ENCODE peak calls at places on chromosomes 16 and 17, in nine cellular contexts. Y is activated naive CD4-positive, alpha-beta T cell; V is psoas muscle; N is lung; Z is anterior cingulate cortex; L is COR-L47; E is H7; M is breast epithelium; I is NCI-H2081 treated with DMSO at 0.1 percent for 48 hours. W is an unnamed sample.

GRCh38 chr16:29834079-29834478 is 13.8 kb downstream of the MVP start:
- DNase-seq in E (no peak), Y (no peak), M (no peak), I (no peak), N (no peak), Z (no peak), V (no peak), L (no peak), W (no peak)

GRCh38 chr17:41869426-41869825 is 4.2 kb upstream of the KLHL11 start:
- DNase-seq in Z (no peak), L (no peak), I (no peak), E (no peak), V (no peak), Y (no peak), M (no peak), N (peak; percentile 40), W (no peak)

GRCh38 chr17:21278304-21279197 is 6.0 kb upstream of the MAP2K3 start:
- DNase-seq in Y (no peak), E (no peak), N (peak; percentile 77), M (no peak), L (no peak), V (peak; percentile 81), Z (no peak), I (no peak), W (no peak)

GRCh38 chr16:46793841-46794240 is 37.1 kb downstream of the C16orf87 start:
- DNase-seq in M (no peak), I (no peak), E (no peak), N (no peak), V (no peak), Z (no peak), Y (no peak), L (no peak), W (no peak)

GRCh38 chr16:80739523-80739922 is 64.9 kb downstream of the CDYL2 start:
- DNase-seq in I (no peak), V (no peak), Z (no peak), N (no peak), Y (no peak), L (no peak), M (no peak), E (no peak), W (no peak)

GRCh38 chr17:59513934-59514841 is 51.2 kb upstream of the DHX40 start:
- DNase-seq in M (peak; percentile 55), N (peak; percentile 93), E (no peak), L (peak; percentile 100), V (peak; percentile 76), Z (peak; percentile 18), Y (no peak), I (peak; percentile 86), W (peak; percentile 97)

GRCh38 chr17:65455972-65456343 is 105.5 kb downstream of the AXIN2 start:
- DNase-seq in E (peak; percentile 67), I (no peak), Y (no peak), Z (peak; percentile 15), M (no peak), N (peak; percentile 49), V (peak; percentile 64), L (no peak), W (no peak)

GRCh38 chr17:42563543-42563942 is 1.6 kb downstream of the COASY start:
- DNase-seq in I (no peak), Y (no peak), M (peak; percentile 91), N (no peak), E (peak; percentile 15), L (no peak), Z (no peak), V (no peak), W (no peak)

GRCh38 chr16:87645802-87646201 is 43.5 kb downstream of the JPH3 start:
- DNase-seq in N (no peak), Z (no peak), L (no peak), I (no peak), E (no peak), M (no peak), Y (no peak), V (no peak), W (no peak)

GRCh38 chr16:76386784-76387183 is 109.6 kb downstream of the CNTNAP4 start:
- DNase-seq in E (no peak), I (no peak), Z (no peak), L (no peak), N (no peak), Y (no peak), M (no peak), V (no peak), W (no peak)

GRCh38 chr16:84144301-84144858 is 597 bp downstream of the HSDL1 start:
- DNase-seq in V (no peak), Y (no peak), I (no peak), L (peak; percentile 22), E (peak; percentile 62), M (no peak), N (peak; percentile 35), Z (peak; percentile 8), W (no peak)

GRCh38 chr17:60823520-60823919 is 145.9 kb downstream of the BCAS3 start:
- DNase-seq in V (no peak), Z (no peak), Y (no peak), M (no peak), L (no peak), E (no peak), N (no peak), I (no peak), W (no peak)

GRCh38 chr17:33954597-33954996 is 300.5 kb upstream of the CCL2 start:
- DNase-seq in N (no peak), L (no peak), E (no peak), V (no peak), Z (no peak), M (no peak), Y (no peak), I (no peak), W (no peak)

GRCh38 chr17:45904886-45905285 is 10.5 kb downstream of the MAPT start:
- DNase-seq in Y (no peak), E (no peak), V (no peak), L (no peak), I (no peak), Z (no peak), M (no peak), N (no peak), W (no peak)

GRCh38 chr17:67566656-67567055 is 151.1 kb upstream of the NOL11 start:
- DNase-seq in Y (no peak), V (no peak), I (no peak), E (no peak), N (no peak), L (no peak), M (no peak), Z (no peak), W (no peak)

GRCh38 chr16:56669840-56670639 is 426 bp downstream of the MT1H start:
- DNase-seq in E (no peak), I (no peak), V (no peak), L (no peak), M (no peak), N (no peak), Y (no peak), Z (no peak), W (no peak)

GRCh38 chr17:28777178-28777577 is 33.4 kb downstream of the TRAF4 start:
- DNase-seq in Z (no peak), N (no peak), E (no peak), M (no peak), L (no peak), I (no peak), V (no peak), Y (no peak), W (no peak)

GRCh38 chr17:74935048-74935447 is 650 bp upstream of the OTOP3 start:
- DNase-seq in M (no peak), I (no peak), E (peak; percentile 60), Y (no peak), L (no peak), N (no peak), Z (no peak), V (no peak), W (no peak)

GRCh38 chr16:85119333-85120005 is 7.2 kb upstream of the CIBAR2 start:
- DNase-seq in I (no peak), V (no peak), N (no peak), L (no peak), M (no peak), E (no peak), Z (no peak), Y (no peak), W (no peak)

GRCh38 chr16:3949946-3950342 is 69.4 kb upstream of the CREBBP start:
- DNase-seq in I (no peak), N (no peak), M (no peak), Z (no peak), E (peak; percentile 9), L (no peak), V (no peak), Y (no peak), W (no peak)

GRCh38 chr16:1492923-1493745 is at the start of gene TELO2:
- DNase-seq in N (peak; percentile 80), L (peak; percentile 73), Y (peak; percentile 77), E (peak; percentile 100), I (no peak), Z (peak; percentile 79), M (peak; percentile 77), V (peak; percentile 91), W (peak; percentile 21)

GRCh38 chr16:80006175-80006895 is 405.8 kb upstream of the MAF start:
- DNase-seq in Z (no peak), I (no peak), V (peak; percentile 62), E (no peak), L (no peak), M (no peak), Y (no peak), N (no peak), W (no peak)

GRCh38 chr17:42275527-42276358 is 448 bp downstream of the STAT5B start:
- DNase-seq in V (no peak), I (no peak), M (no peak), E (peak; percentile 79), Y (no peak), Z (peak; percentile 57), N (no peak), L (no peak), W (no peak)

GRCh38 chr16:64469906-64470702 is 651.8 kb downstream of the CDH11 start:
- DNase-seq in E (no peak), V (peak; percentile 59), N (no peak), M (no peak), Y (no peak), I (no peak), L (no peak), Z (no peak), W (no peak)

W was measured in NCI-H748 treated with DMSO at 0.1 percent for 48 hours.